ENCODE peak calls at places on chromosome 19, in nine cellular contexts. Z is endodermal cell, E is esophagus muscularis mucosa, X is stomach, G is fibroblast of lung, P is cardiac muscle cell, R is Peyer's patch, M is body of pancreas, C is IMR-90. Y is an unnamed sample.

GRCh38 chr19:19745496-19746285 is 12.8 kb upstream of the ZNF14 start:
- DNase-seq in Z (no peak), E (no peak), X (no peak), G (no peak), P (no peak), R (no peak), M (no peak), C (no peak), Y (no peak)

GRCh38 chr19:3360494-3361383 is 5.6 kb upstream of the NFIC start:
- DNase-seq in Z (peak; percentile 63), E (no peak), X (peak; percentile 66), G (peak; percentile 51), P (peak; percentile 56), R (peak; percentile 83), M (peak; percentile 65), C (no peak), Y (peak; percentile 81)

GRCh38 chr19:56316728-56317127 is 2.1 kb upstream of the ZSCAN5A start:
- DNase-seq in Z (no peak), E (no peak), X (no peak), G (no peak), P (no peak), R (no peak), M (no peak), C (no peak), Y (no peak)

GRCh38 chr19:17406039-17406886 is 833 bp upstream of the BST2 start:
- DNase-seq in Z (no peak), E (no peak), X (no peak), G (peak; percentile 71), P (no peak), R (peak; percentile 72), M (no peak), C (no peak), Y (no peak)

GRCh38 chr19:46376241-46377153 is 29.6 kb downstream of the PPP5C start:
- DNase-seq in Z (no peak), E (no peak), X (no peak), G (no peak), P (no peak), R (no peak), M (peak; percentile 7), C (no peak), Y (no peak)

GRCh38 chr19:690203-690602 is 5.0 kb downstream of the PRSS57 start:
- DNase-seq in Z (peak; percentile 43), E (no peak), X (no peak), G (no peak), P (no peak), R (no peak), M (no peak), C (no peak), Y (no peak)

GRCh38 chr19:49766938-49767315 is at the start of gene AP2A1:
- DNase-seq in Z (no peak), E (no peak), X (no peak), G (no peak), P (no peak), R (no peak), M (no peak), C (no peak), Y (no peak)

GRCh38 chr19:811007-811434 is 10.7 kb downstream of the PLPPR3 start:
- DNase-seq in Z (peak; percentile 63), E (no peak), X (no peak), G (no peak), P (no peak), R (no peak), M (no peak), C (no peak), Y (no peak)

GRCh38 chr19:40581531-40581930 is 4.9 kb downstream of the SHKBP1 start:
- DNase-seq in Z (no peak), E (no peak), X (no peak), G (no peak), P (no peak), R (no peak), M (no peak), C (no peak), Y (no peak)

GRCh38 chr19:40584007-40584406 is 7.3 kb downstream of the SHKBP1 start:
- DNase-seq in Z (no peak), E (no peak), X (no peak), G (no peak), P (no peak), R (no peak), M (no peak), C (no peak), Y (no peak)

GRCh38 chr19:40580619-40581018 is 3.9 kb downstream of the SHKBP1 start:
- DNase-seq in Z (no peak), E (no peak), X (no peak), G (no peak), P (no peak), R (no peak), M (no peak), C (no peak), Y (no peak)

GRCh38 chr19:40583283-40583682 is 6.6 kb downstream of the SHKBP1 start:
- DNase-seq in Z (no peak), E (no peak), X (no peak), G (no peak), P (no peak), R (no peak), M (no peak), C (no peak), Y (no peak)

DNA sequence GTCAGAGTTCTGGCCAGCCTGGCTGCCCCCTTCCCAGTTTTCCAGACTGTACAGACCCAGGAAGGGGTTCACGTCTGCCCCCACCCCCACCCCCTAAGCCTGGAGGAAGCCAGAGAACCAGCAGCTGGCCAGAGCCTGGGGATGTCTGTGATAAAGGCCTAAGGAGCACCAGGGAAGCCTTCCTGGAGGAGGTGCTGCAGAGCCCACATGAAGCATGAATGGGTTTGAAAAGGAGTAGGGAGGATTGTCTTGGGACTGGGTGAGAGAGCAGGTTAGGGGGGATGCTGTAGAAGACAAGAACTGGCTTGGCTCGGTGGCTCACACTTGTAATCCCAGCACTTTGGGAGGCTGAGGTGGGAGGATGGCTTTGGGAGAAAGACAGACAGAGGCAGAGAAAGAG is 5.8 kb downstream of the SHKBP1 start:
- DNase-seq in Z (no peak), E (no peak), X (no peak), G (no peak), P (no peak), R (no peak), M (no peak), C (no peak), Y (no peak)
- H3K27ac ChIP-seq in Z (no peak overlapping the region), E (no peak overlapping the region), X (no peak overlapping the region), G (no peak overlapping the region), P (no peak overlapping the region), R (no peak overlapping the region), M (no peak overlapping the region), C (no peak overlapping the region), Y (no peak overlapping the region)

GRCh38 chr19:38942471-38943181 is 11.9 kb downstream of the MRPS12 start:
- DNase-seq in Z (no peak), E (no peak), X (no peak), G (no peak), P (no peak), R (no peak), M (no peak), C (no peak), Y (no peak)

GRCh38 chr19:38944981-38945506 is 14.3 kb downstream of the MRPS12 start:
- DNase-seq in Z (peak; percentile 73), E (no peak), X (no peak), G (no peak), P (no peak), R (no peak), M (no peak), C (no peak), Y (no peak)

GRCh38 chr19:38945562-38946228 is 15.0 kb downstream of the MRPS12 start:
- DNase-seq in Z (peak; percentile 60), E (no peak), X (no peak), G (no peak), P (no peak), R (no peak), M (no peak), C (no peak), Y (no peak)

GRCh38 chr19:38939957-38940356 is 9.2 kb downstream of the MRPS12 start:
- DNase-seq in Z (no peak), E (no peak), X (no peak), G (no peak), P (no peak), R (no peak), M (no peak), C (no peak), Y (no peak)

DNA sequence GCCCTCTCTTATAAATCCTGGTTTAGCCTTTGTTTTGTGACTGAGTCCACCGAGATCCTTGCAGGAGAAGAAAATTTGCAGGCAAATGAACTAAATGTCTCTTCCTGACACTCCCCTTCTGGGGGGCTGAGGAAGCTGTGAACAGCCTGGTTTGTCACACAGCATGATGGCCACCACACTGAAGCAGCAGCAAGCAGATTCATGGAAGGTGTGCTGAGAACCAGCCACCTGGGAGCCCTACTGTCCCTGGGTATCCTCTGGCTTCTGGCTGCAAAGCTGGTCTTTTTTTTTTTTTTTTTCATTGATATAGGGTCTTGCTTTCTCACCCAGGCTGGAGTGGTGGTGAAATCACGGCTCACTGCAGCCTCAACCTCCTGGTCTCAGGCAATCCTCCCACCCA is 11.2 kb downstream of the MRPS12 start:
- DNase-seq in Z (no peak), E (no peak), X (no peak), G (no peak), P (no peak), R (no peak), M (no peak), C (no peak), Y (no peak)
- H3K27me3 ChIP-seq in Z (no peaks in the 10 kb centered on the region), E (no peaks in the 10 kb centered on the region), X (no peaks in the 10 kb centered on the region), G (no peaks in the 10 kb centered on the region), P (no peaks in the 10 kb centered on the region), R (no peaks in the 10 kb centered on the region), M (no peaks in the 10 kb centered on the region), C (no peaks in the 10 kb centered on the region), Y (no peaks in the 10 kb centered on the region)

GRCh38 chr19:13622727-13623126 is 116.4 kb upstream of the CACNA1A start:
- DNase-seq in Z (peak; percentile 82), E (no peak), X (no peak), G (no peak), P (peak; percentile 27), R (no peak), M (no peak), C (no peak), Y (no peak)

GRCh38 chr19:13619203-13619632 is 112.9 kb upstream of the CACNA1A start:
- DNase-seq in Z (no peak), E (no peak), X (no peak), G (peak; percentile 70), P (no peak), R (no peak), M (no peak), C (peak; percentile 81), Y (no peak)

GRCh38 chr19:13615890-13616289 is 109.6 kb upstream of the CACNA1A start:
- DNase-seq in Z (no peak), E (no peak), X (no peak), G (no peak), P (no peak), R (no peak), M (no peak), C (peak; percentile 61), Y (no peak)

GRCh38 chr19:13623686-13624405 is 117.6 kb upstream of the CACNA1A start:
- DNase-seq in Z (peak; percentile 58), E (no peak), X (no peak), G (no peak), P (no peak), R (no peak), M (no peak), C (no peak), Y (no peak)

GRCh38 chr19:13621413-13621812 is 115.1 kb upstream of the CACNA1A start:
- DNase-seq in Z (peak; percentile 90), E (no peak), X (no peak), G (peak; percentile 96), P (no peak), R (no peak), M (no peak), C (peak; percentile 96), Y (no peak)
- TF ChIP-seq CTCF in Z (no peak), E (no peak), X (no peak), G (peak; percentile 48), P (no peak), R (no peak), M (no peak), C (no peak), Y (no peak)

DNA sequence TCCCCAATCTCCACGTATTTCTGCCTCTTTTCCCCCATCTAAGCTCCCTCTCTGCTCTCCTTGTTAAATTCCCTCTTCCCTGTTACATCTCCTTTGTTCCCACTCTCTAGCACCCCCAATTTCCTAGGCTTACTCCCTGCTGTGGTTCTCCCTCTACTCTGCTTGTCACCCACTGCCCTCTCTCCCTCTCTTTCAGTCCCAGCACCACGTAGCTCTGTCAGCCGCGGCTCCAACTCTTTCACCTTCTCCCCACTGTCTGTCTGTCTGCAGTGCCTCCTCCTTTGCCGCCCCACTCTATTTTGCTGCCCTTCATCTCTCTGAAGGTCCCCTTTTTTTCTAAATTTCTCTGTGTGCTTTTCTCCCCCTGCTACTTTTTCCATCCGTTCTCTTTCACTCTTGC is 1.0 kb downstream of the ZNF841 start:
- DNase-seq in Z (peak; percentile 50), E (no peak), X (no peak), G (no peak), P (peak; percentile 1), R (no peak), M (no peak), C (no peak), Y (no peak)
- H3K27ac ChIP-seq in Z (no peak overlapping the region), E (peak overlapping the region; percentile 72), X (peak overlapping the region; percentile 83), G (peak overlapping the region; percentile 83), P (no peak overlapping the region), R (no peak overlapping the region), M (no peak overlapping the region), C (no peak overlapping the region), Y (no peak overlapping the region)